ENCODE peak calls at places on chromosomes 3 and 15, in six cellular contexts. One of them, this sample, is unnamed.

GRCh38 chr3:42746455-42747450 is 26.3 kb downstream of the CCDC13 start:
- DNase-seq in lung microvascular endothelial cell: no peak
- DNase-seq in mucosa of descending colon: no peak
- DNase-seq in amniotic stem cell: no peak
- DNase-seq in heart right ventricle: no peak
- DNase-seq in stimulated activated CD4-positive, alpha-beta T cell treated with anti-CD3 and anti-CD28 coated beads, Interleukin-4, amount 100 ng/mL, for 1 hour: no peak
- DNase-seq in this sample: no peak

GRCh38 chr15:59764775-59765174 is 75.7 kb upstream of the BNIP2 start:
- DNase-seq in lung microvascular endothelial cell: no peak
- DNase-seq in mucosa of descending colon: no peak
- DNase-seq in amniotic stem cell: no peak
- DNase-seq in heart right ventricle: no peak
- DNase-seq in stimulated activated CD4-positive, alpha-beta T cell treated with anti-CD3 and anti-CD28 coated beads, Interleukin-4, amount 100 ng/mL, for 1 hour: no peak
- DNase-seq in this sample: no peak

GRCh38 chr3:53482227-53482626 is 12.2 kb upstream of the CACNA1D start:
- DNase-seq in lung microvascular endothelial cell: no peak
- DNase-seq in mucosa of descending colon: no peak
- DNase-seq in amniotic stem cell: no peak
- DNase-seq in heart right ventricle: no peak
- DNase-seq in stimulated activated CD4-positive, alpha-beta T cell treated with anti-CD3 and anti-CD28 coated beads, Interleukin-4, amount 100 ng/mL, for 1 hour: no peak
- DNase-seq in this sample: no peak

GRCh38 chr3:141454906-141455602 is 31.8 kb upstream of the RASA2 start:
- DNase-seq in lung microvascular endothelial cell: peak
- DNase-seq in mucosa of descending colon: no peak
- DNase-seq in amniotic stem cell: peak
- DNase-seq in heart right ventricle: no peak
- DNase-seq in stimulated activated CD4-positive, alpha-beta T cell treated with anti-CD3 and anti-CD28 coated beads, Interleukin-4, amount 100 ng/mL, for 1 hour: no peak
- DNase-seq in this sample: no peak

GRCh38 chr15:57079907-57080750 is 161.7 kb downstream of the TCF12 start:
- DNase-seq in lung microvascular endothelial cell: no peak
- DNase-seq in mucosa of descending colon: no peak
- DNase-seq in amniotic stem cell: no peak
- DNase-seq in heart right ventricle: no peak
- DNase-seq in stimulated activated CD4-positive, alpha-beta T cell treated with anti-CD3 and anti-CD28 coated beads, Interleukin-4, amount 100 ng/mL, for 1 hour: no peak
- DNase-seq in this sample: no peak

GRCh38 chr3:193560091-193560490 is 5.4 kb upstream of the ATP13A4 start:
- DNase-seq in lung microvascular endothelial cell: no peak
- DNase-seq in mucosa of descending colon: no peak
- DNase-seq in amniotic stem cell: no peak
- DNase-seq in heart right ventricle: no peak
- DNase-seq in stimulated activated CD4-positive, alpha-beta T cell treated with anti-CD3 and anti-CD28 coated beads, Interleukin-4, amount 100 ng/mL, for 1 hour: no peak
- DNase-seq in this sample: no peak

GRCh38 chr3:50205719-50206276 is 727 bp downstream of the SLC38A3 start:
- DNase-seq in lung microvascular endothelial cell: no peak
- DNase-seq in mucosa of descending colon: no peak
- DNase-seq in amniotic stem cell: no peak
- DNase-seq in heart right ventricle: peak
- DNase-seq in stimulated activated CD4-positive, alpha-beta T cell treated with anti-CD3 and anti-CD28 coated beads, Interleukin-4, amount 100 ng/mL, for 1 hour: peak
- DNase-seq in this sample: no peak

GRCh38 chr3:122389892-122390291 is 5.9 kb downstream of the FAM162A start:
- DNase-seq in lung microvascular endothelial cell: no peak
- DNase-seq in mucosa of descending colon: no peak
- DNase-seq in amniotic stem cell: no peak
- DNase-seq in heart right ventricle: no peak
- DNase-seq in stimulated activated CD4-positive, alpha-beta T cell treated with anti-CD3 and anti-CD28 coated beads, Interleukin-4, amount 100 ng/mL, for 1 hour: no peak
- DNase-seq in this sample: no peak

GRCh38 chr3:134052370-134052769 is 22.6 kb upstream of the SLCO2A1 start:
- DNase-seq in lung microvascular endothelial cell: no peak
- DNase-seq in mucosa of descending colon: no peak
- DNase-seq in amniotic stem cell: no peak
- DNase-seq in heart right ventricle: no peak
- DNase-seq in stimulated activated CD4-positive, alpha-beta T cell treated with anti-CD3 and anti-CD28 coated beads, Interleukin-4, amount 100 ng/mL, for 1 hour: no peak
- DNase-seq in this sample: no peak

GRCh38 chr3:63279000-63279366 is 875 bp downstream of the SYNPR start:
- DNase-seq in lung microvascular endothelial cell: no peak
- DNase-seq in mucosa of descending colon: no peak
- DNase-seq in amniotic stem cell: no peak
- DNase-seq in heart right ventricle: no peak
- DNase-seq in stimulated activated CD4-positive, alpha-beta T cell treated with anti-CD3 and anti-CD28 coated beads, Interleukin-4, amount 100 ng/mL, for 1 hour: no peak
- DNase-seq in this sample: no peak